ENCODE peak calls at places on chromosomes 13 and 19, in seven cellular contexts. One of them, this sample, is unnamed.

GRCh38 chr13:114076329-114076761 is 56.1 kb downstream of the RASA3 start:
- DNase-seq in heart right ventricle: no peak
- DNase-seq in psoas muscle: no peak
- DNase-seq in BJ: no peak
- DNase-seq in stomach: no peak
- DNase-seq in testis: no peak
- DNase-seq in PC-9: no peak
- DNase-seq in this sample: no peak

GRCh38 chr13:44237276-44237767 is 136.3 kb upstream of the SERP2 start:
- DNase-seq in PC-9: peak; percentile 25
- DNase-seq in testis: peak; percentile 79
- DNase-seq in BJ: peak; percentile 78
- DNase-seq in psoas muscle: peak; percentile 78
- DNase-seq in stomach: no peak
- DNase-seq in heart right ventricle: peak; percentile 32
- DNase-seq in this sample: no peak

GRCh38 chr13:43269037-43269476 is 245.7 kb downstream of the DNAJC15 start:
- DNase-seq in testis: no peak
- DNase-seq in PC-9: peak; percentile 57
- DNase-seq in stomach: peak; percentile 70
- DNase-seq in heart right ventricle: no peak
- DNase-seq in BJ: peak; percentile 92
- DNase-seq in psoas muscle: no peak
- DNase-seq in this sample: peak; percentile 94

GRCh38 chr13:48839171-48839570 is 136.5 kb upstream of the FNDC3A start:
- DNase-seq in testis: no peak
- DNase-seq in BJ: no peak
- DNase-seq in psoas muscle: no peak
- DNase-seq in PC-9: no peak
- DNase-seq in heart right ventricle: no peak
- DNase-seq in stomach: no peak
- DNase-seq in this sample: no peak

GRCh38 chr13:69857188-69857821 is 250.3 kb upstream of the ATXN8OS start:
- DNase-seq in heart right ventricle: no peak
- DNase-seq in testis: no peak
- DNase-seq in PC-9: no peak
- DNase-seq in stomach: no peak
- DNase-seq in BJ: no peak
- DNase-seq in psoas muscle: no peak
- DNase-seq in this sample: no peak

GRCh38 chr19:6322284-6322683 is 11.1 kb downstream of the ACER1 start:
- DNase-seq in PC-9: no peak
- DNase-seq in psoas muscle: no peak
- DNase-seq in heart right ventricle: no peak
- DNase-seq in stomach: no peak
- DNase-seq in BJ: no peak
- DNase-seq in testis: no peak
- DNase-seq in this sample: no peak

GRCh38 chr19:23698711-23699520 is 11.9 kb upstream of the ZNF675 start:
- DNase-seq in PC-9: no peak
- DNase-seq in psoas muscle: no peak
- DNase-seq in testis: no peak
- DNase-seq in BJ: no peak
- DNase-seq in heart right ventricle: no peak
- DNase-seq in stomach: peak; percentile 27
- DNase-seq in this sample: no peak

GRCh38 chr13:77300176-77301141 is 26.4 kb downstream of the MYCBP2 start:
- DNase-seq in BJ: peak; percentile 27
- DNase-seq in heart right ventricle: no peak
- DNase-seq in psoas muscle: no peak
- DNase-seq in testis: no peak
- DNase-seq in PC-9: no peak
- DNase-seq in stomach: no peak
- DNase-seq in this sample: peak; percentile 24

GRCh38 chr13:85700909-85701308 is 98.3 kb downstream of the SLITRK6 start:
- DNase-seq in testis: no peak
- DNase-seq in PC-9: no peak
- DNase-seq in stomach: no peak
- DNase-seq in psoas muscle: no peak
- DNase-seq in BJ: no peak
- DNase-seq in heart right ventricle: no peak
- DNase-seq in this sample: no peak

DNA sequence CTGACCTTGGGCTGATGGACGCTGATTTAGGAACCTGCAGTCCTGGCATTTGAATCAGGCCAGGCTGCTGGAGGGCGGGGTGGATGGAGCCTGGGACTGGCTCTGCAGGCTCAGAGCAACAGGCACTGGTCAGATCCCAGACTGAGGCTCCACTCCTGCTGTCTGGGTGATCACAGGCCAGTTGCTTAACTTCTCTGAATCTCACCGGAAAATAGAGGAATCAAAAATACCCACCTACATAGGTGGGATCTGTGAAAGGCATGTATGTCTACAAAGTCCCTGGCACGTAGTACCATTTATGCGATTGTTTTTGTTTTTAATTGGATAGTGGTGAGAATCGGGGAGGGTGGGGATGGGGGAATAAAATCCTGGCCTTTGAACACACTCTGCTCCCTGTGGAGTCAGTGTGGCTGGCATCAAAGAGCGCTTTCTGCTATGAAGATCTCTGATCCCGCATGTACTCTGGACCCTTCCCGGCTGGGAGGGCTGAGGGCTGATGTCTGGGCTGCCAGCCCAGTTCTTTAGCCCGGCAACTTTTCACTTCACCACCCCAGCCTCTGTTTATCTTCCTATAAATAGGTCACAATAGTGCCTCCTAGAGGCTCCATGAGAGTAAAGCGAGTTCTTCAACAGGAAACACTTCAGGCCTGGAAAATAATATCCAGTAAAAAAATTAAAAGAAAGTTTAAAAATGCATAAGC is 292.3 kb downstream of the ZNF536 start:
- DNase-seq in heart right ventricle: peak; percentile 63
- DNase-seq in stomach: peak; percentile 58
- DNase-seq in BJ: no peak
- DNase-seq in testis: peak; percentile 78
- DNase-seq in psoas muscle: no peak
- DNase-seq in PC-9: no peak
- DNase-seq in this sample: peak; percentile 32
- TF ChIP-seq CTCF in heart right ventricle: peak; percentile 22
- TF ChIP-seq CTCF in stomach: no peak
- TF ChIP-seq CTCF in BJ: peak; percentile 34
- TF ChIP-seq CTCF in testis: peak; percentile 9
- TF ChIP-seq CTCF in psoas muscle: no peak
- TF ChIP-seq CTCF in PC-9: no peak
- TF ChIP-seq CTCF in this sample: peak; percentile 63

GRCh38 chr19:38658462-38659306 is 11.2 kb downstream of the ACTN4 start:
- DNase-seq in heart right ventricle: no peak
- DNase-seq in stomach: peak; percentile 63
- DNase-seq in PC-9: peak; percentile 70
- DNase-seq in psoas muscle: no peak
- DNase-seq in BJ: peak; percentile 99
- DNase-seq in testis: peak; percentile 71
- DNase-seq in this sample: peak; percentile 98
- H3K4me3 ChIP-seq in heart right ventricle: peak overlapping the region; percentile 14
- H3K4me3 ChIP-seq in stomach: no peak overlapping the region
- H3K4me3 ChIP-seq in PC-9: peak overlapping the region; percentile 54
- H3K4me3 ChIP-seq in psoas muscle: peak overlapping the region; percentile 15
- H3K4me3 ChIP-seq in BJ: peak overlapping the region; percentile 3
- H3K4me3 ChIP-seq in testis: no peak overlapping the region
- H3K4me3 ChIP-seq in this sample: peak overlapping the region; percentile 1

DNA sequence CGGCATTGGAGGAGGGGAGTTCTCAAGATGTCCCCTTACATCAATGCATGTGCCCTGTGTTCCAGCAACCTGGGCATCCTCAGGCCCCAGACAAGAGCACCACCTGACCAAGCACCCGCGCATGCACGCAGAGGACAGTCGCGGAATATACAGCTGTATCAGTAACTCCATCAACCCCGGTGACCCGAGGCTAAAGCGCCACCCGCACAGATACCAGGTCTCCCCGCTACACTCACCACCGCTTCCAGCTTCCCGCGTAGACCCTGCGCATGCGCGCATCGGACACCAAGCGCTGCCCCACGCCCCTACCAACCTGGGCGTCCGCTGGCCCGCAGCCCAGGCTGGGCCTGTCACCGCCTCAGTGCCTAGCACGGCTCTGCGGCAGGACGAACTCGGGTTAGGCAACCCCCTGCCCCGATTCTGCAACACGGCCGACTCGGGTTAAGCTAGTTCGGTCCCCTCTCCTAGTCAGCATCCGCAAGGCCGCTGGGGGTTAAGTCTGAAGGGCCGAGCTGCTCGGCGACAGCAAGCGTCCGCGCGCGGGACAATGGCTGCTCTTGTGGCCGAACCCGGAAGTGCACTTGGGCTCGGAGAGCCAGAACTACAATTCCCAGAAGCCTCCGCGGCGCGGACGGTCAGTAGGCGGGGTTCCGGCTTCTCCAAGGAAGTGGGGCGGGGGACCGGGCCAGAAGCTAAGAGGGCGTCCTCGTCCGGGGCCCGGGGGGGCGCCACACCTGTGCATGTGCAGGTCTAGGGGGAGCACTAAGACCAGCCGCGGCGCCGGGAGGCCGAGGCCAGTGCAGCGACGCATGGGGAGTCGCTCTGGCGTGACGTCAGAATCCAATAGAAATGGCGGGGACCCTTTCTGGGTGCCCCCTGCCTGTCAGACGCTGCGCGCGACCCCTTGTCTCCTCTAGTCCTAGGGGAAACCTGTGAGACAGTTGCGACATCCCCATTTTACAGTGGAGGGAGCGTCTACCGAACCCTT is at the start of gene ZNF180:
- DNase-seq in testis: peak; percentile 97
- DNase-seq in BJ: peak; percentile 68
- DNase-seq in PC-9: peak; percentile 96
- DNase-seq in heart right ventricle: peak; percentile 96
- DNase-seq in stomach: peak; percentile 95
- DNase-seq in psoas muscle: peak; percentile 97
- DNase-seq in this sample: peak; percentile 77
- TF ChIP-seq CTCF in testis: peak; percentile 75
- TF ChIP-seq CTCF in BJ: peak; percentile 45
- TF ChIP-seq CTCF in PC-9: peak; percentile 83
- TF ChIP-seq CTCF in heart right ventricle: peak; percentile 44
- TF ChIP-seq CTCF in stomach: peak; percentile 69
- TF ChIP-seq CTCF in psoas muscle: peak; percentile 64
- TF ChIP-seq CTCF in this sample: peak; percentile 50

DNA sequence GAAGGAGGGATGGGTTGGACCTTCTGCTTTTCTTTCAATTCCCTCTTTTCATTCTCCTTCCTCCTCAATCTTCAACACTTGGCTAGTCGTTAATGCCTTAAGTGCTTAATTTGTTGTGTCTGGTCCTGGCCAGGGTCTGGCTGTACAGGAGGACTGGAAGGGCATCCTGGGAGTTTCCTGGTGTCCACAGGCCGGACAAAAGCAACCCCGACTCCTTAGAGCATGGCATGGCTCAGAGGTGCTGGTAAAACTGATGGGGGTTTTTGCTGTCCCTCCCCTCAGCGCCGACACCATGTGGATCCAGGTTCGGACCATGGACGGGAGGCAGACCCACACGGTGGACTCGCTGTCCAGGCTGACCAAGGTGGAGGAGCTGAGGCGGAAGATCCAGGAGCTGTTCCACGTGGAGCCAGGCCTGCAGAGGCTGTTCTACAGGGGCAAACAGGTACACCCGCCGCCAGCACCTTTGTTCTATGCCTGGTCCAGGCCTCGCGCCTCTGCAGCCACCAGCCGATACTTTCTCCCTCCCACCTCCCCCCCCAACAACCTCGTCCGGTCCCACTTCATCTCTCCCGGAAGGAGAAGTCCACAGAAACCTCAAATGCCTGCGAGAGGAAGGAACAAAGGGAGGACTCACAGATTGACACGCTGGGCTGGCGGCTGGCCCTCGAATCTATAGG is 1.4 kb downstream of the UHRF1 start:
- DNase-seq in psoas muscle: no peak
- DNase-seq in PC-9: peak; percentile 25
- DNase-seq in stomach: no peak
- DNase-seq in testis: no peak
- DNase-seq in heart right ventricle: no peak
- DNase-seq in BJ: no peak
- DNase-seq in this sample: no peak
- H3K4me3 ChIP-seq in psoas muscle: peak overlapping the region; percentile 79
- H3K4me3 ChIP-seq in PC-9: peak overlapping the region; percentile 55
- H3K4me3 ChIP-seq in stomach: peak overlapping the region; percentile 66
- H3K4me3 ChIP-seq in testis: peak overlapping the region; percentile 71
- H3K4me3 ChIP-seq in heart right ventricle: peak overlapping the region; percentile 70
- H3K4me3 ChIP-seq in BJ: peak overlapping the region; percentile 55
- H3K4me3 ChIP-seq in this sample: peak overlapping the region; percentile 60

This sample was measured in retinal pigment epithelial cell.